ENCODE peak calls at places on chromosomes 4 and X, in four cellular contexts. One of them, this sample, is unnamed.

GRCh38 chr4:71602271-71602890 is 181.5 kb downstream of the GC start:
- DNase-seq in NT2/D1: no peak
- DNase-seq in H1: no peak
- DNase-seq in GM12878: no peak
- DNase-seq in this sample: no peak

GRCh38 chr4:6032249-6033244 is 14.3 kb upstream of the C4orf50 start:
- DNase-seq in NT2/D1: no peak
- DNase-seq in H1: no peak
- DNase-seq in GM12878: no peak
- DNase-seq in this sample: no peak

GRCh38 chrX:130878350-130879341 is 24.4 kb downstream of the ENOX2 start:
- DNase-seq in NT2/D1: no peak
- DNase-seq in H1: no peak
- DNase-seq in GM12878: no peak
- DNase-seq in this sample: no peak

GRCh38 chr4:72971572-72971971 is 97.9 kb downstream of the COX18 start:
- DNase-seq in NT2/D1: no peak
- DNase-seq in H1: no peak
- DNase-seq in GM12878: no peak
- DNase-seq in this sample: no peak

GRCh38 chr4:89617256-89617655 is 219.7 kb downstream of the SNCA start:
- DNase-seq in NT2/D1: no peak
- DNase-seq in H1: no peak
- DNase-seq in GM12878: no peak
- DNase-seq in this sample: no peak

GRCh38 chrX:112818114-112819012 is 22.3 kb downstream of the AMOT start:
- DNase-seq in NT2/D1: no peak
- DNase-seq in H1: no peak
- DNase-seq in GM12878: no peak
- DNase-seq in this sample: no peak

GRCh38 chr4:32142075-32142474 is 1421.9 kb downstream of the PCDH7 start:
- DNase-seq in NT2/D1: no peak
- DNase-seq in H1: no peak
- DNase-seq in GM12878: no peak
- DNase-seq in this sample: no peak

GRCh38 chr4:105036991-105037390 is 109.7 kb upstream of the TET2 start:
- DNase-seq in NT2/D1: no peak
- DNase-seq in H1: no peak
- DNase-seq in GM12878: no peak
- DNase-seq in this sample: no peak

GRCh38 chr4:119690871-119691270 is 62.3 kb upstream of the PDE5A start:
- DNase-seq in NT2/D1: no peak
- DNase-seq in H1: no peak
- DNase-seq in GM12878: no peak
- DNase-seq in this sample: no peak

GRCh38 chrX:155027509-155028066 is 944 bp downstream of the FUNDC2 start:
- DNase-seq in NT2/D1: no peak
- DNase-seq in H1: no peak
- DNase-seq in GM12878: no peak
- DNase-seq in this sample: peak

GRCh38 chrX:6460893-6461490 is 73.9 kb downstream of the VCX3A start:
- DNase-seq in NT2/D1: no peak
- DNase-seq in H1: no peak
- DNase-seq in GM12878: no peak
- DNase-seq in this sample: no peak
- TF ChIP-seq SUZ12 in NT2/D1: no peak
- TF ChIP-seq SUZ12 in H1: no peak
- TF ChIP-seq SUZ12 in GM12878: no peak
- TF ChIP-seq SUZ12 in this sample: no peak

GRCh38 chr4:185305979-185306442 is 89.7 kb downstream of the LRP2BP start:
- DNase-seq in NT2/D1: peak
- DNase-seq in H1: no peak
- DNase-seq in GM12878: no peak
- DNase-seq in this sample: no peak
- TF ChIP-seq SUZ12 in NT2/D1: no peak
- TF ChIP-seq SUZ12 in H1: no peak
- TF ChIP-seq SUZ12 in GM12878: no peak
- TF ChIP-seq SUZ12 in this sample: no peak

GRCh38 chr4:2797188-2797544 is 4.3 kb downstream of the SH3BP2 start:
- DNase-seq in NT2/D1: no peak
- DNase-seq in H1: no peak
- DNase-seq in GM12878: no peak
- DNase-seq in this sample: no peak
- TF ChIP-seq SUZ12 in NT2/D1: no peak
- TF ChIP-seq SUZ12 in H1: no peak
- TF ChIP-seq SUZ12 in GM12878: no peak
- TF ChIP-seq SUZ12 in this sample: no peak

GRCh38 chr4:53721276-53721675 is 130.0 kb upstream of the LNX1 start:
- DNase-seq in NT2/D1: no peak
- DNase-seq in H1: no peak
- DNase-seq in GM12878: no peak
- DNase-seq in this sample: no peak
- TF ChIP-seq SUZ12 in NT2/D1: no peak
- TF ChIP-seq SUZ12 in H1: no peak
- TF ChIP-seq SUZ12 in GM12878: no peak
- TF ChIP-seq SUZ12 in this sample: no peak